ENCODE peak calls at places on chromosomes 1 and 21, in eight cellular contexts. One of them, this sample, is unnamed.

GRCh38 chr1:117367769-117368059 is 465 bp downstream of the MAN1A2 start:
- DNase-seq in CD8-positive, alpha-beta T cell: no peak
- DNase-seq in heart left ventricle: no peak
- DNase-seq in cardiac muscle cell: no peak
- DNase-seq in astrocyte: no peak
- DNase-seq in lower lobe of right lung: no peak
- DNase-seq in nephron progenitor cell: no peak
- DNase-seq in ovary: no peak
- DNase-seq in this sample: no peak

GRCh38 chr21:46182548-46183336 is 1.5 kb downstream of the SPATC1L start:
- DNase-seq in CD8-positive, alpha-beta T cell: no peak
- DNase-seq in heart left ventricle: no peak
- DNase-seq in cardiac muscle cell: no peak
- DNase-seq in astrocyte: no peak
- DNase-seq in lower lobe of right lung: no peak
- DNase-seq in nephron progenitor cell: no peak
- DNase-seq in ovary: peak; percentile 63
- DNase-seq in this sample: peak; percentile 59

GRCh38 chr1:24900486-24900849 is 29.6 kb downstream of the RUNX3 start:
- DNase-seq in CD8-positive, alpha-beta T cell: no peak
- DNase-seq in heart left ventricle: peak; percentile 5
- DNase-seq in cardiac muscle cell: no peak
- DNase-seq in astrocyte: no peak
- DNase-seq in lower lobe of right lung: peak; percentile 26
- DNase-seq in nephron progenitor cell: no peak
- DNase-seq in ovary: no peak
- DNase-seq in this sample: no peak

GRCh38 chr1:234659538-234659937 is 49.6 kb upstream of the IRF2BP2 start:
- DNase-seq in CD8-positive, alpha-beta T cell: no peak
- DNase-seq in heart left ventricle: no peak
- DNase-seq in cardiac muscle cell: no peak
- DNase-seq in astrocyte: peak; percentile 72
- DNase-seq in lower lobe of right lung: no peak
- DNase-seq in nephron progenitor cell: no peak
- DNase-seq in ovary: peak; percentile 68
- DNase-seq in this sample: no peak

GRCh38 chr1:35178295-35178695 is 14.7 kb downstream of the SFPQ start:
- DNase-seq in CD8-positive, alpha-beta T cell: no peak
- DNase-seq in heart left ventricle: no peak
- DNase-seq in cardiac muscle cell: no peak
- DNase-seq in astrocyte: no peak
- DNase-seq in lower lobe of right lung: no peak
- DNase-seq in nephron progenitor cell: no peak
- DNase-seq in ovary: no peak
- DNase-seq in this sample: no peak

GRCh38 chr1:242787968-242788367 is 263.5 kb upstream of the PLD5 start:
- DNase-seq in CD8-positive, alpha-beta T cell: no peak
- DNase-seq in heart left ventricle: no peak
- DNase-seq in cardiac muscle cell: no peak
- DNase-seq in astrocyte: peak; percentile 22
- DNase-seq in lower lobe of right lung: no peak
- DNase-seq in nephron progenitor cell: no peak
- DNase-seq in ovary: no peak
- DNase-seq in this sample: no peak

GRCh38 chr21:45528981-45529784 is 13.1 kb downstream of the SLC19A1 start:
- DNase-seq in CD8-positive, alpha-beta T cell: no peak
- DNase-seq in heart left ventricle: no peak
- DNase-seq in cardiac muscle cell: no peak
- DNase-seq in astrocyte: no peak
- DNase-seq in lower lobe of right lung: peak; percentile 55
- DNase-seq in nephron progenitor cell: no peak
- DNase-seq in ovary: peak; percentile 29
- DNase-seq in this sample: peak; percentile 44

GRCh38 chr1:11678442-11678841 is 2.5 kb downstream of the MAD2L2 start:
- DNase-seq in CD8-positive, alpha-beta T cell: no peak
- DNase-seq in heart left ventricle: no peak
- DNase-seq in cardiac muscle cell: no peak
- DNase-seq in astrocyte: no peak
- DNase-seq in lower lobe of right lung: no peak
- DNase-seq in nephron progenitor cell: no peak
- DNase-seq in ovary: no peak
- DNase-seq in this sample: no peak

GRCh38 chr1:33010946-33011731 is 25.5 kb downstream of the AK2 start:
- DNase-seq in CD8-positive, alpha-beta T cell: no peak
- DNase-seq in heart left ventricle: peak; percentile 74
- DNase-seq in cardiac muscle cell: no peak
- DNase-seq in astrocyte: peak; percentile 71
- DNase-seq in lower lobe of right lung: no peak
- DNase-seq in nephron progenitor cell: no peak
- DNase-seq in ovary: no peak
- DNase-seq in this sample: no peak

GRCh38 chr21:40243676-40244075 is 376.4 kb downstream of the PCP4 start:
- DNase-seq in CD8-positive, alpha-beta T cell: no peak
- DNase-seq in heart left ventricle: no peak
- DNase-seq in cardiac muscle cell: no peak
- DNase-seq in astrocyte: no peak
- DNase-seq in lower lobe of right lung: no peak
- DNase-seq in nephron progenitor cell: peak; percentile 28
- DNase-seq in ovary: no peak
- DNase-seq in this sample: no peak

GRCh38 chr1:158527190-158527815 is 26.9 kb downstream of the OR6Y1 start:
- DNase-seq in CD8-positive, alpha-beta T cell: no peak
- DNase-seq in heart left ventricle: no peak
- DNase-seq in cardiac muscle cell: peak; percentile 24
- DNase-seq in astrocyte: peak; percentile 6
- DNase-seq in lower lobe of right lung: no peak
- DNase-seq in nephron progenitor cell: no peak
- DNase-seq in ovary: no peak
- DNase-seq in this sample: no peak
- TF ChIP-seq CTCF in CD8-positive, alpha-beta T cell: peak; percentile 58
- TF ChIP-seq CTCF in heart left ventricle: peak; percentile 57
- TF ChIP-seq CTCF in cardiac muscle cell: peak; percentile 52
- TF ChIP-seq CTCF in astrocyte: no peak
- TF ChIP-seq CTCF in lower lobe of right lung: peak; percentile 64
- TF ChIP-seq CTCF in nephron progenitor cell: no peak
- TF ChIP-seq CTCF in ovary: no peak
- TF ChIP-seq CTCF in this sample: peak; percentile 6

DNA sequence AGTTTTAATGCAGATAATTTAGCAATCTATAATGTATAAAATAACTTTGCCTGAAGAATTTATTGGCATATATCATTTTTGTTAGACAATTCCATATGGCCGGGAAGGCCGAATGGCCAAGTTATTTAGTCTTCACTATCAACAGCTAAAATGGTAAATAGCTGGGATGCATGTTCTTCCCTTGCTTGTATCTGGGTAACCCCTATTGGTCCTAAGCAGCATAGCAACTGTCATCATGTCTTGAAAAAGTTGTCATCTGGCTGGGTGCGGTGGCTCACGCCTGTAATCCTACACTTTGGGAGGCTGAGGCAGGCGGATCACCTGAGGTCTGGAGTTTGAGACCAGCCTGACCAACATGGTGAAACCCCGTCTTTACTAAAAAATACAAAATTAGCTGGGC is 340.0 kb upstream of the DPYD start:
- DNase-seq in CD8-positive, alpha-beta T cell: no peak
- DNase-seq in heart left ventricle: no peak
- DNase-seq in cardiac muscle cell: no peak
- DNase-seq in astrocyte: no peak
- DNase-seq in lower lobe of right lung: no peak
- DNase-seq in nephron progenitor cell: no peak
- DNase-seq in ovary: no peak
- DNase-seq in this sample: no peak
- TF ChIP-seq CTCF in CD8-positive, alpha-beta T cell: no peak
- TF ChIP-seq CTCF in heart left ventricle: no peak
- TF ChIP-seq CTCF in cardiac muscle cell: no peak
- TF ChIP-seq CTCF in astrocyte: no peak
- TF ChIP-seq CTCF in lower lobe of right lung: no peak
- TF ChIP-seq CTCF in nephron progenitor cell: peak; percentile 10
- TF ChIP-seq CTCF in ovary: no peak
- TF ChIP-seq CTCF in this sample: no peak

DNA sequence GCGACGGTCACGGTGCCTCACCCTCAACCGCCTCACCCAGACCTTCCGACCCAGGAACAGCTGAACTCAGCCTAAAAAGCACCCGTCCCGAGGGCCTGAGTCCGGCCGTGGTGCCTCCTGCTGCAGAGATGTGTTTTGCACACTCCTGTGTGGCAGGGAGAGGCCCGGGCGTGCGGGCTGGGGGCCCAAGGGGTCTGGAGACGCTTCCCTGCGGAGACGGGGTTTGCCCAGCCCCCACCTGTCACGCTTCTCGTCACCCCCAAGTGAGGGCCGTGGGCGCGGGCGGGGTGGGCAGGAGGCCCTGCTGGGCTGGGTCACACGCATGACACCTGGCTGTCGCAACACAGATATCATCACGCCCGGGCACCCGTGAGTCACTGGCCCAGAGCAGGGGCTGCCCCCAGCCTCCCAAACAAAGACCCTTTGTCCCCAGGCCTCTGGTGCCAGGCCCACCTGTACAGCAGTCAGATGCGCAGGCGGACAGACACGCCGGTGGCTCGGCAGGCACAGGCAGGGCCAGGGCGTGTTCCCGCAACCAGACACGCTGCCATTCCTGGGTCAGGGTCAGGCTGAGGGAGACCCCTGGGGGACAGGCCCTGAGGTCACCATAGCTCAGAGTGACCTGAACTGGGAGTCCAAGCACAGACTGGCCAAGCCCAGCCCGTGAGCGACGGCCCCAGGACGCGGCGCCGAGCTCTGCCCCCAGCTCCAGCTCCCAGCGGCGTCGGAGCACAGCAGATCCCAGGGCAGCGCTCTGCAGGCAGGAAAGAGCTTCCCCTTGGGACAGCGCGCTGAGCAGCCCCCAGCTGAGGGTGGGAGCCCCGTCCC is 6.1 kb downstream of the B3GALT6 start:
- DNase-seq in CD8-positive, alpha-beta T cell: no peak
- DNase-seq in heart left ventricle: no peak
- DNase-seq in cardiac muscle cell: no peak
- DNase-seq in astrocyte: no peak
- DNase-seq in lower lobe of right lung: no peak
- DNase-seq in nephron progenitor cell: no peak
- DNase-seq in ovary: no peak
- DNase-seq in this sample: no peak
- TF ChIP-seq CTCF in CD8-positive, alpha-beta T cell: no peak
- TF ChIP-seq CTCF in heart left ventricle: no peak
- TF ChIP-seq CTCF in cardiac muscle cell: no peak
- TF ChIP-seq CTCF in astrocyte: no peak
- TF ChIP-seq CTCF in lower lobe of right lung: no peak
- TF ChIP-seq CTCF in nephron progenitor cell: no peak
- TF ChIP-seq CTCF in ovary: no peak
- TF ChIP-seq CTCF in this sample: no peak

GRCh38 chr1:206133751-206134371 is 16.7 kb upstream of the AVPR1B start:
- DNase-seq in CD8-positive, alpha-beta T cell: no peak
- DNase-seq in heart left ventricle: no peak
- DNase-seq in cardiac muscle cell: peak; percentile 36
- DNase-seq in astrocyte: no peak
- DNase-seq in lower lobe of right lung: no peak
- DNase-seq in nephron progenitor cell: no peak
- DNase-seq in ovary: no peak
- DNase-seq in this sample: no peak

GRCh38 chr1:206131037-206131436 is 13.8 kb upstream of the AVPR1B start:
- DNase-seq in CD8-positive, alpha-beta T cell: no peak
- DNase-seq in heart left ventricle: peak; percentile 34
- DNase-seq in cardiac muscle cell: no peak
- DNase-seq in astrocyte: no peak
- DNase-seq in lower lobe of right lung: no peak
- DNase-seq in nephron progenitor cell: no peak
- DNase-seq in ovary: no peak
- DNase-seq in this sample: no peak

GRCh38 chr1:206136241-206136640 is 19.1 kb upstream of the AVPR1B start:
- DNase-seq in CD8-positive, alpha-beta T cell: no peak
- DNase-seq in heart left ventricle: no peak
- DNase-seq in cardiac muscle cell: no peak
- DNase-seq in astrocyte: no peak
- DNase-seq in lower lobe of right lung: no peak
- DNase-seq in nephron progenitor cell: no peak
- DNase-seq in ovary: no peak
- DNase-seq in this sample: no peak

GRCh38 chr1:206135248-206135647 is 18.1 kb upstream of the AVPR1B start:
- DNase-seq in CD8-positive, alpha-beta T cell: no peak
- DNase-seq in heart left ventricle: no peak
- DNase-seq in cardiac muscle cell: no peak
- DNase-seq in astrocyte: no peak
- DNase-seq in lower lobe of right lung: no peak
- DNase-seq in nephron progenitor cell: no peak
- DNase-seq in ovary: no peak
- DNase-seq in this sample: no peak
- TF ChIP-seq CTCF in CD8-positive, alpha-beta T cell: no peak
- TF ChIP-seq CTCF in heart left ventricle: no peak
- TF ChIP-seq CTCF in cardiac muscle cell: no peak
- TF ChIP-seq CTCF in astrocyte: no peak
- TF ChIP-seq CTCF in lower lobe of right lung: no peak
- TF ChIP-seq CTCF in nephron progenitor cell: no peak
- TF ChIP-seq CTCF in ovary: no peak
- TF ChIP-seq CTCF in this sample: no peak

DNA sequence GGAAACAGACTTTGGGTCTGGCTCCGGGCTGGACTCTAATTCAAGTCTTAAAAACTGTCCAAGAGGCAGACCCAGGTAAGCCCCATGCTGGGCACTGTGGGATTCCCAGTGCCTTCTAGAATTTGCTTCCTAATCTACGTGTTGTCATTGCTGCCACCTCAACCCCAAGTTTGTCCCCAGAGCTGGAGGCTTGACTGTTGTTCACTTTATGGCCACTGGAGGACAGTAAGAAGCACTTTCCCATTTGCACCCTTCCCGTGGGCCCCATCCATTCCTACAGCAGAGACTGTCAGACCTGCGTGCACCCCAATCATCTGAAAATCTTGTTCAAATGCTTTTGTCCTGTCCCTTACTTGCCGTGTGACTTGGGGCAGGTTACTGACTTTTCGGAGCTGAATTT is 29.4 kb upstream of the VASH2 start:
- DNase-seq in CD8-positive, alpha-beta T cell: no peak
- DNase-seq in heart left ventricle: no peak
- DNase-seq in cardiac muscle cell: no peak
- DNase-seq in astrocyte: no peak
- DNase-seq in lower lobe of right lung: no peak
- DNase-seq in nephron progenitor cell: no peak
- DNase-seq in ovary: no peak
- DNase-seq in this sample: no peak
- TF ChIP-seq CTCF in CD8-positive, alpha-beta T cell: no peak
- TF ChIP-seq CTCF in heart left ventricle: no peak
- TF ChIP-seq CTCF in cardiac muscle cell: peak; percentile 39
- TF ChIP-seq CTCF in astrocyte: no peak
- TF ChIP-seq CTCF in lower lobe of right lung: no peak
- TF ChIP-seq CTCF in nephron progenitor cell: no peak
- TF ChIP-seq CTCF in ovary: no peak
- TF ChIP-seq CTCF in this sample: peak; percentile 27

DNA sequence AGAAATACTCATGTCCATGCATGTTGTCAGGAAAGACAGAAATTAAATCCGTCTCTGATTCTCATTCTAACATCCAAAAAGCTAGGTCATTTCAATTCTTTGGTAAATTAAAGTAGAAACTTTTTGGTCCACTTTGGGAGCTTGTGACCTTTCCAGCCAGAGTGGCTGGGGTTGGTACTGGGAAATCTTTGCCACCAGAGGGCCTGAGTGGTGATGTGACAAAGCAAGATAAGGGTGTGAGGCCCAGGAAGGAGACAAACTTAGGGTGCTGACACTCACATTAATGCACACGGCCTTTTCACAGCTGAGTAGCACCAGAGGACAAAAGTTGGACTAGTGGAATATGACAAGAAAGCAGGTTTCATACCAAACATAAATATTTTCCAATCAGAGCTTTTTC is 144.3 kb downstream of the DNM3 start:
- DNase-seq in CD8-positive, alpha-beta T cell: no peak
- DNase-seq in heart left ventricle: no peak
- DNase-seq in cardiac muscle cell: peak; percentile 38
- DNase-seq in astrocyte: no peak
- DNase-seq in lower lobe of right lung: no peak
- DNase-seq in nephron progenitor cell: no peak
- DNase-seq in ovary: no peak
- DNase-seq in this sample: no peak
- TF ChIP-seq CTCF in CD8-positive, alpha-beta T cell: no peak
- TF ChIP-seq CTCF in heart left ventricle: no peak
- TF ChIP-seq CTCF in cardiac muscle cell: no peak
- TF ChIP-seq CTCF in astrocyte: peak; percentile 23
- TF ChIP-seq CTCF in lower lobe of right lung: peak; percentile 8
- TF ChIP-seq CTCF in nephron progenitor cell: no peak
- TF ChIP-seq CTCF in ovary: no peak
- TF ChIP-seq CTCF in this sample: no peak